ENCODE peak calls at places on chromosomes 6 and 20, in five cellular contexts. G, W, V, R and K are unnamed samples.

GRCh38 chr20:63406011-63406410 is 44.9 kb upstream of the CHRNA4 start:
- DNase-seq in G (no peak), W (no peak), V (no peak), R (no peak), K (no peak)

GRCh38 chr6:161418458-161418945 is 144.6 kb upstream of the AGPAT4 start:
- DNase-seq in G (no peak), W (no peak), V (no peak), R (peak; percentile 59), K (no peak)

GRCh38 chr6:68343901-68344300 is 291.2 kb upstream of the ADGRB3 start:
- DNase-seq in G (no peak), W (no peak), V (no peak), R (peak; percentile 71), K (no peak)

GRCh38 chr6:35481215-35481614 is 13.0 kb downstream of the RPL10A start:
- DNase-seq in G (no peak), W (no peak), V (no peak), R (no peak), K (no peak)

GRCh38 chr6:21457647-21458046 is 135.9 kb upstream of the SOX4 start:
- DNase-seq in G (no peak), W (no peak), V (no peak), R (no peak), K (no peak)

GRCh38 chr6:158835616-158836221 is 16.6 kb upstream of the EZR start:
- DNase-seq in G (no peak), W (no peak), V (no peak), R (no peak), K (no peak)

GRCh38 chr20:6450841-6451240 is 316.6 kb upstream of the BMP2 start:
- DNase-seq in G (no peak), W (no peak), V (no peak), R (no peak), K (no peak)

GRCh38 chr6:43570876-43571441 is 4.9 kb downstream of the XPO5 start:
- DNase-seq in G (no peak), W (no peak), V (no peak), R (no peak), K (peak; percentile 31)

GRCh38 chr6:30322527-30323501 is 3.9 kb upstream of the TRIM39 start:
- DNase-seq in G (no peak), W (no peak), V (no peak), R (peak; percentile 76), K (no peak)

GRCh38 chr6:23655502-23655901 is 470.5 kb upstream of the NRSN1 start:
- DNase-seq in G (no peak), W (no peak), V (no peak), R (no peak), K (no peak)